ENCODE peak calls at places on chromosomes 6 and 20, in six cellular contexts. M is AG04450, C is fibroblast of lung, N is cardiac muscle cell, W is fibroblast of the aortic adventitia, L is DND-41. U is an unnamed sample.

GRCh38 chr6:108407952-108408351 is 113.1 kb downstream of the AFG1L start:
- DNase-seq in M (no peak), C (no peak), W (no peak), N (no peak), L (no peak), U (no peak)

GRCh38 chr20:56343861-56344381 is 14.9 kb upstream of the FAM210B start:
- DNase-seq in N (peak; percentile 72), M (no peak), L (no peak), W (peak; percentile 46), C (peak; percentile 27), U (peak; percentile 36)

GRCh38 chr6:126812651-126813050 is 305.8 kb upstream of the RSPO3 start:
- DNase-seq in N (peak; percentile 35), M (no peak), C (peak; percentile 40), W (peak; percentile 45), L (no peak), U (peak; percentile 22)

GRCh38 chr6:3061501-3061941 is 6.8 kb upstream of the RIPK1 start:
- DNase-seq in W (peak; percentile 73), L (no peak), M (no peak), N (no peak), C (peak; percentile 85), U (peak; percentile 75)

GRCh38 chr6:106474476-106474875 is 114.0 kb downstream of the CRYBG1 start:
- DNase-seq in N (no peak), L (no peak), C (no peak), W (no peak), M (no peak), U (no peak)

GRCh38 chr6:166005401-166005845 is 162.2 kb downstream of the TBXT start:
- DNase-seq in M (no peak), L (no peak), N (peak; percentile 49), W (peak; percentile 63), C (peak; percentile 74), U (peak; percentile 47)

GRCh38 chr6:98833101-98834059 is 994 bp upstream of the POU3F2 start:
- DNase-seq in W (peak; percentile 32), C (peak; percentile 62), M (no peak), N (peak; percentile 76), L (no peak), U (peak; percentile 28)

GRCh38 chr6:147095316-147095715 is 108.9 kb upstream of the STXBP5 start:
- DNase-seq in L (no peak), C (no peak), W (no peak), N (no peak), M (no peak), U (no peak)

GRCh38 chr6:83853178-83853967 is at the start of gene RIPPLY2:
- DNase-seq in W (peak; percentile 12), N (peak; percentile 64), M (no peak), L (no peak), C (peak; percentile 45), U (peak; percentile 18)

GRCh38 chr20:48329676-48330644 is 497.8 kb downstream of the PREX1 start:
- DNase-seq in C (peak; percentile 71), M (no peak), W (peak; percentile 36), L (peak; percentile 28), N (peak; percentile 36), U (peak; percentile 6)

GRCh38 chr6:139679516-139680179 is 305.2 kb upstream of the CITED2 start:
- DNase-seq in L (no peak), N (no peak), W (peak; percentile 25), M (no peak), C (no peak), U (peak; percentile 82)

GRCh38 chr6:158060447-158061360 is 79.0 kb downstream of the SYNJ2 start:
- DNase-seq in C (peak; percentile 98), N (no peak), L (no peak), M (peak; percentile 59), W (peak; percentile 97), U (peak; percentile 86)

GRCh38 chr6:150169609-150170008 is 26.8 kb downstream of the PPP1R14C start:
- DNase-seq in M (no peak), N (no peak), C (peak; percentile 90), L (no peak), W (peak; percentile 49), U (peak; percentile 67)

GRCh38 chr20:57708694-57709673 is 831 bp downstream of the PMEPA1 start:
- DNase-seq in N (peak; percentile 35), C (no peak), M (no peak), W (peak; percentile 22), L (no peak), U (peak; percentile 48)

GRCh38 chr6:25883991-25884390 is 9.9 kb upstream of the SLC17A3 start:
- DNase-seq in L (no peak), W (peak; percentile 71), M (no peak), N (no peak), C (peak; percentile 1), U (peak; percentile 46)

GRCh38 chr6:70474751-70475150 is 61.4 kb downstream of the FAM135A start:
- DNase-seq in L (no peak), N (no peak), W (no peak), C (peak; percentile 43), M (no peak), U (peak; percentile 10)

GRCh38 chr6:10837009-10837691 is 1.2 kb downstream of the MAK start:
- DNase-seq in M (no peak), W (peak; percentile 12), N (peak; percentile 55), C (peak; percentile 7), L (no peak), U (peak; percentile 11)

GRCh38 chr20:24439737-24440136 is 29.7 kb upstream of the SYNDIG1 start:
- DNase-seq in N (no peak), W (no peak), L (no peak), C (no peak), M (no peak), U (no peak)

GRCh38 chr20:6348908-6349307 is 226.1 kb upstream of the FERMT1 start:
- DNase-seq in M (no peak), C (no peak), L (no peak), W (no peak), N (peak; percentile 22), U (no peak)

GRCh38 chr6:22383016-22383415 is 86.2 kb upstream of the PRL start:
- DNase-seq in C (peak; percentile 57), W (no peak), M (no peak), N (no peak), L (no peak), U (no peak)

GRCh38 chr6:21103626-21104224 is 489.8 kb upstream of the SOX4 start:
- DNase-seq in M (no peak), N (no peak), W (no peak), C (peak; percentile 10), L (no peak), U (no peak)

GRCh38 chr6:89615882-89616281 is 22.7 kb downstream of the LYRM2 start:
- DNase-seq in N (no peak), C (no peak), M (no peak), W (no peak), L (no peak), U (no peak)

GRCh38 chr20:4435671-4436070 is 286.0 kb upstream of the PRND start:
- DNase-seq in W (no peak), L (no peak), C (no peak), M (no peak), N (no peak), U (no peak)

GRCh38 chr20:39105551-39105950 is 143.4 kb downstream of the DHX35 start:
- DNase-seq in L (no peak), M (no peak), C (no peak), W (no peak), N (no peak), U (no peak)

GRCh38 chr20:45497971-45498494 is 17.4 kb downstream of the SPINT3 start:
- DNase-seq in W (no peak), M (no peak), N (no peak), L (no peak), C (no peak), U (no peak)
- TF ChIP-seq CTCF in W (no peak), M (no peak), N (no peak), L (peak; percentile 15), C (no peak), U (no peak)

GRCh38 chr6:159529820-159530405 is 163.1 kb downstream of the SOD2 start:
- DNase-seq in W (peak; percentile 18), L (no peak), N (no peak), M (no peak), C (no peak), U (no peak)
- H3K4me3 ChIP-seq in W (no peak overlapping the region), L (no peak overlapping the region), N (no peak overlapping the region), M (no peak overlapping the region), C (no peak overlapping the region), U (no peak overlapping the region)

DNA sequence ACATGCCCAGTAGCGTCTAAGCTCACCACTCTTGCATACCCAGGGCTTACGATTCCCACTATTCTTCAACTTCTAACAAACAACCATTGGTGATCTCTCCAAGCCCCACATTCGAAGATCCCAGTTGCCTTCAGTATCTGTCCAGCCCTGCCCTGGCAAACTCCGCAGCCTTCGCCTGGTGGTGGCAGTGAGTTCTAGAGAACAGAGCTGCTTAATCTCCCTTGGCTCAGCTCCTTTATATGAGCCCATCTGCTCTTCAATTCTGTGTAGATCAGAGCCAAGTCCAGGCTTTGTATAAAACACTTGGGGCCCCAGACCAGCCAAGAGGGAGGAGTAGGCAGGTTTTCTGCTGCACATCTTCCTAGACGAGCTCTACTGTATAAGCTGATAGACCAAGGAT is 193.3 kb downstream of the PHACTR1 start:
- DNase-seq in M (no peak), C (no peak), W (no peak), L (no peak), N (no peak), U (no peak)
- TF ChIP-seq CTCF in M (no peak), C (no peak), W (no peak), L (no peak), N (no peak), U (no peak)

DNA sequence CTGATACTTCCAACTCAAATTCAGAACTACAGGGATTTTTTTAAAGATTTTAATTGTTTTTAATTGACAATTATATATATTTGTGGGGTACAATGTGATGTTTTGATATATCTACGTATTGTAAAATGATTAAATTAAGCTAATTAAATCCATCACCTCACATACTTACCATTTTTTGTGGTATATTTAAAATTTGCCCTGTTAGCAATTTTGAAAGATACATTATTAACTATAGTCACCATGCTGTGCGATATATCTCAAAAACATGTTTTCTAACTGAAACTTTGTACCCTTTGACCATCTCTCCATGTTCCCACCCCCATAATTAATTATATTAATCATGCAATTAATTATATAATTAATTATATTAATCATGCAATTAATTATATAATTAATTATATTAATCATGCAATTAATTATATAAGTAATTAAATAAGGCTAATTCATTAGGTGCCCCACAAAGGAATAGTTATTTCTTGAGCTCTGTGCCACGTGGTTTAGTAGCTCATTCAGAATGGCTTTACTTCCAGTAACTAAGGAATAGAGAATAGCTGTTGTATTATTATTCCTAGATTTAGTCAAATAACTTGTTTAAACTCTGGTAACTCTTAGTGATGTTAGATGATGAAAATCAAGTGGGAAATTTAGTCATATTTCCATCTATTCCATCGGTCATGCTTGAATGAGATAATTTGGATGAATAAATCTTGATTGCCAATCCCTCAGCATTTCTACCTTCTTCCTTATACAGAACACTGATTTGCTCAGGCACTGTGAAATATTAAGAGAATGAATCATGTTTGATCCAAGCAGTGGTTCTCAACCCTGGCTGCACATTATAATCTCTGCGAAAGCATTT is 25.1 kb downstream of the LOC128125822 start:
- DNase-seq in W (no peak), N (no peak), M (no peak), C (peak; percentile 30), L (no peak), U (no peak)
- H3K4me3 ChIP-seq in W (peak overlapping the region; percentile 79), N (peak overlapping the region; percentile 57), M (no peak overlapping the region), C (peak overlapping the region; percentile 64), L (no peak overlapping the region), U (peak overlapping the region; percentile 60)

GRCh38 chr20:50070361-50070760 is 42.6 kb downstream of the UBE2V1 start:
- DNase-seq in M (no peak), C (no peak), W (no peak), L (no peak), N (no peak), U (no peak)
- TF ChIP-seq CTCF in M (peak; percentile 5), C (no peak), W (no peak), L (no peak), N (no peak), U (peak; percentile 9)

U was measured in fibroblast of villous mesenchyme.